ENCODE peak calls at places on chromosome 19, in nine cellular contexts. P is lung, I is mucosa of descending colon, W is HFF-Myc, U is neural crest cell, B is nephron progenitor cell, C is left lung, Z is spleen, L is psoas muscle. S is an unnamed sample.

GRCh38 chr19:6654347-6655310 is 15.3 kb downstream of the TNFSF14 start:
- DNase-seq in U (no peak), L (no peak), P (no peak), I (peak; percentile 65), W (no peak), C (no peak), B (no peak), Z (peak; percentile 62), S (no peak)

GRCh38 chr19:33535176-33535575 is 13.6 kb upstream of the PEPD start:
- DNase-seq in C (no peak), P (no peak), W (no peak), Z (no peak), I (no peak), L (no peak), U (no peak), B (no peak), S (no peak)

GRCh38 chr19:10644351-10645007 is 9.7 kb upstream of the ILF3 start:
- DNase-seq in L (peak; percentile 87), I (peak; percentile 85), B (peak; percentile 88), Z (peak; percentile 96), C (peak; percentile 85), W (peak; percentile 43), P (peak; percentile 85), U (peak; percentile 87), S (no peak)

GRCh38 chr19:55689366-55690108 is 14.5 kb downstream of the EPN1 start:
- DNase-seq in B (no peak), L (no peak), Z (peak; percentile 66), W (no peak), I (peak; percentile 51), P (no peak), C (peak; percentile 31), U (no peak), S (peak; percentile 91)

GRCh38 chr19:57334191-57334590 is 13.9 kb downstream of the ZNF543 start:
- DNase-seq in C (no peak), U (no peak), L (no peak), B (no peak), P (no peak), Z (no peak), I (no peak), W (no peak), S (no peak)

GRCh38 chr19:24054044-24054935 is 32.7 kb upstream of the ZNF254 start:
- DNase-seq in L (no peak), C (no peak), P (no peak), Z (no peak), U (no peak), W (no peak), I (no peak), B (no peak), S (no peak)

GRCh38 chr19:58474291-58474996 is 1.7 kb upstream of the ZNF446 start:
- DNase-seq in I (no peak), U (no peak), P (no peak), L (no peak), B (no peak), W (no peak), Z (no peak), C (no peak), S (no peak)

GRCh38 chr19:54029930-54030490 is 33.7 kb downstream of the VSTM1 start:
- DNase-seq in W (peak; percentile 61), B (peak; percentile 76), P (peak; percentile 38), I (no peak), L (peak; percentile 25), C (peak; percentile 45), U (peak; percentile 73), Z (peak; percentile 76), S (no peak)

GRCh38 chr19:2477141-2477710 is 1.3 kb downstream of the GADD45B start:
- DNase-seq in I (peak; percentile 81), L (peak; percentile 55), B (peak; percentile 46), W (no peak), C (peak; percentile 57), Z (peak; percentile 90), P (peak; percentile 48), U (no peak), S (peak; percentile 92)

GRCh38 chr19:1113278-1113985 is 9.6 kb downstream of the GPX4 start:
- DNase-seq in W (peak; percentile 77), U (peak; percentile 95), L (peak; percentile 97), P (peak; percentile 94), I (peak; percentile 98), B (peak; percentile 99), Z (peak; percentile 96), C (peak; percentile 95), S (no peak)
- TF ChIP-seq CTCF in W (peak; percentile 68), U (peak; percentile 94), L (peak; percentile 93), P (peak; percentile 70), I (peak; percentile 92), B (peak; percentile 89), Z (peak; percentile 96), C (peak; percentile 90), S (peak; percentile 98)

GRCh38 chr19:15759962-15760565 is 22.3 kb downstream of the OR10H3 start:
- DNase-seq in W (no peak), B (no peak), L (no peak), I (no peak), Z (no peak), U (no peak), P (no peak), C (no peak), S (no peak)
- TF ChIP-seq CTCF in W (no peak), B (no peak), L (no peak), I (peak; percentile 19), Z (no peak), U (no peak), P (no peak), C (no peak), S (no peak)

GRCh38 chr19:12793290-12794195 is 2.3 kb downstream of the JUNB start:
- DNase-seq in L (peak; percentile 94), B (peak; percentile 92), C (peak; percentile 95), W (no peak), Z (peak; percentile 99), I (peak; percentile 96), U (peak; percentile 81), P (peak; percentile 92), S (no peak)
- TF ChIP-seq CTCF in L (no peak), B (no peak), C (peak; percentile 20), W (no peak), Z (no peak), I (no peak), U (no peak), P (no peak), S (peak; percentile 21)

GRCh38 chr19:9435279-9436268 is at the start of gene ZNF266:
- DNase-seq in U (peak; percentile 82), C (peak; percentile 91), I (peak; percentile 91), L (peak; percentile 90), W (peak; percentile 80), B (peak; percentile 89), Z (peak; percentile 95), P (peak; percentile 91), S (peak; percentile 92)
- TF ChIP-seq CTCF in U (peak; percentile 61), C (peak; percentile 93), I (peak; percentile 89), L (peak; percentile 76), W (peak; percentile 58), B (peak; percentile 36), Z (peak; percentile 97), P (peak; percentile 54), S (peak; percentile 75)

GRCh38 chr19:35135389-35135909 is 590 bp upstream of the LGI4 start:
- DNase-seq in P (peak; percentile 73), B (peak; percentile 93), W (no peak), L (peak; percentile 78), I (peak; percentile 81), U (peak; percentile 94), Z (peak; percentile 88), C (no peak), S (no peak)
- TF ChIP-seq CTCF in P (peak; percentile 66), B (peak; percentile 92), W (peak; percentile 91), L (peak; percentile 92), I (peak; percentile 82), U (peak; percentile 93), Z (peak; percentile 92), C (peak; percentile 93), S (peak; percentile 95)

GRCh38 chr19:18023596-18024212 is 15.7 kb downstream of the ARRDC2 start:
- DNase-seq in U (no peak), L (peak; percentile 87), I (peak; percentile 91), W (no peak), B (no peak), C (peak; percentile 91), P (no peak), Z (peak; percentile 95), S (no peak)

GRCh38 chr19:18017275-18018083 is 9.5 kb downstream of the ARRDC2 start:
- DNase-seq in W (no peak), U (no peak), P (no peak), C (no peak), Z (no peak), I (peak; percentile 14), L (peak; percentile 71), B (no peak), S (no peak)

GRCh38 chr19:18021121-18021755 is 13.3 kb downstream of the ARRDC2 start:
- DNase-seq in B (no peak), U (no peak), W (no peak), P (peak; percentile 76), L (peak; percentile 93), I (peak; percentile 92), C (peak; percentile 90), Z (peak; percentile 91), S (no peak)

GRCh38 chr19:18020212-18021067 is 12.5 kb downstream of the ARRDC2 start:
- DNase-seq in I (peak; percentile 84), P (peak; percentile 66), L (peak; percentile 97), C (peak; percentile 72), B (no peak), W (no peak), Z (peak; percentile 86), U (no peak), S (no peak)
- TF ChIP-seq CTCF in I (no peak), P (no peak), L (no peak), C (peak; percentile 10), B (no peak), W (no peak), Z (no peak), U (no peak), S (peak; percentile 27)

GRCh38 chr19:48353682-48354081 is 10.1 kb downstream of the TMEM143 start:
- DNase-seq in C (no peak), P (no peak), I (no peak), W (no peak), L (no peak), Z (no peak), B (no peak), U (no peak), S (no peak)

GRCh38 chr19:48354332-48354992 is 9.3 kb downstream of the TMEM143 start:
- DNase-seq in Z (no peak), C (no peak), B (no peak), W (no peak), I (no peak), U (peak; percentile 73), L (no peak), P (no peak), S (no peak)

GRCh38 chr19:48359123-48359522 is 4.6 kb downstream of the TMEM143 start:
- DNase-seq in C (no peak), W (no peak), U (no peak), L (no peak), P (no peak), I (no peak), Z (no peak), B (no peak), S (no peak)

GRCh38 chr19:48351341-48351752 is 12.4 kb downstream of the TMEM143 start:
- DNase-seq in U (peak; percentile 85), L (peak; percentile 68), W (no peak), C (peak; percentile 72), Z (peak; percentile 93), B (peak; percentile 81), P (peak; percentile 78), I (peak; percentile 79), S (no peak)

GRCh38 chr19:48355555-48355954 is 8.2 kb downstream of the TMEM143 start:
- DNase-seq in L (no peak), I (no peak), C (no peak), B (no peak), P (no peak), W (no peak), Z (no peak), U (no peak), S (no peak)
- TF ChIP-seq CTCF in L (no peak), I (no peak), C (no peak), B (no peak), P (no peak), W (no peak), Z (no peak), U (no peak), S (no peak)

GRCh38 chr19:8585894-8586750 is 8.9 kb upstream of the MYO1F start:
- DNase-seq in I (no peak), W (no peak), B (peak; percentile 86), U (peak; percentile 80), P (peak; percentile 59), C (no peak), L (no peak), Z (peak; percentile 88), S (no peak)
- TF ChIP-seq CTCF in I (peak; percentile 68), W (peak; percentile 48), B (peak; percentile 74), U (peak; percentile 70), P (no peak), C (peak; percentile 61), L (peak; percentile 21), Z (peak; percentile 34), S (peak; percentile 84)

S was measured in chondrocyte.